ENCODE peak calls at places on chromosomes 12 and 14, in ten cellular contexts. One of them, this sample, is unnamed.

GRCh38 chr14:59829941-59830734 is 40.4 kb downstream of the RTN1 start:
- DNase-seq in ureter: no peak
- DNase-seq in lung: no peak
- DNase-seq in activated CD4-positive, alpha-beta T cell treated with anti-CD3 and anti-CD28 coated beads, Interleukin-2, amount 10 ng/mL, durations not matched to agents 7 days and 5 days: no peak
- DNase-seq in RPMI7951: no peak
- DNase-seq in fibroblast of villous mesenchyme: no peak
- DNase-seq in stimulated activated CD4-positive, alpha-beta T cell treated with anti-CD3 and anti-CD28 coated beads, TNF-alpha, amount 100 ng/mL, for 48 hours: no peak
- DNase-seq in nephron progenitor cell: no peak
- DNase-seq in naive thymus-derived CD8-positive, alpha-beta T cell: no peak
- DNase-seq in ACHN: no peak
- DNase-seq in this sample: no peak

GRCh38 chr12:78002878-78003277 is 172.2 kb downstream of the NAV3 start:
- DNase-seq in ureter: no peak
- DNase-seq in lung: no peak
- DNase-seq in activated CD4-positive, alpha-beta T cell treated with anti-CD3 and anti-CD28 coated beads, Interleukin-2, amount 10 ng/mL, durations not matched to agents 7 days and 5 days: no peak
- DNase-seq in RPMI7951: no peak
- DNase-seq in fibroblast of villous mesenchyme: peak; percentile 22
- DNase-seq in stimulated activated CD4-positive, alpha-beta T cell treated with anti-CD3 and anti-CD28 coated beads, TNF-alpha, amount 100 ng/mL, for 48 hours: no peak
- DNase-seq in nephron progenitor cell: no peak
- DNase-seq in naive thymus-derived CD8-positive, alpha-beta T cell: no peak
- DNase-seq in ACHN: no peak
- DNase-seq in this sample: no peak

GRCh38 chr14:102050625-102051024 is 36.2 kb downstream of the HSP90AA1 start:
- DNase-seq in ureter: no peak
- DNase-seq in lung: no peak
- DNase-seq in activated CD4-positive, alpha-beta T cell treated with anti-CD3 and anti-CD28 coated beads, Interleukin-2, amount 10 ng/mL, durations not matched to agents 7 days and 5 days: no peak
- DNase-seq in RPMI7951: no peak
- DNase-seq in fibroblast of villous mesenchyme: peak; percentile 65
- DNase-seq in stimulated activated CD4-positive, alpha-beta T cell treated with anti-CD3 and anti-CD28 coated beads, TNF-alpha, amount 100 ng/mL, for 48 hours: no peak
- DNase-seq in nephron progenitor cell: peak; percentile 42
- DNase-seq in naive thymus-derived CD8-positive, alpha-beta T cell: no peak
- DNase-seq in ACHN: no peak
- DNase-seq in this sample: peak; percentile 36

GRCh38 chr14:77275041-77275854 is 4.2 kb upstream of the NGB start:
- DNase-seq in ureter: no peak
- DNase-seq in lung: no peak
- DNase-seq in activated CD4-positive, alpha-beta T cell treated with anti-CD3 and anti-CD28 coated beads, Interleukin-2, amount 10 ng/mL, durations not matched to agents 7 days and 5 days: no peak
- DNase-seq in RPMI7951: no peak
- DNase-seq in fibroblast of villous mesenchyme: no peak
- DNase-seq in stimulated activated CD4-positive, alpha-beta T cell treated with anti-CD3 and anti-CD28 coated beads, TNF-alpha, amount 100 ng/mL, for 48 hours: no peak
- DNase-seq in nephron progenitor cell: no peak
- DNase-seq in naive thymus-derived CD8-positive, alpha-beta T cell: peak; percentile 13
- DNase-seq in ACHN: no peak
- DNase-seq in this sample: no peak

GRCh38 chr14:23147676-23148075 is 28.6 kb upstream of the CEBPE start:
- DNase-seq in ureter: no peak
- DNase-seq in lung: no peak
- DNase-seq in activated CD4-positive, alpha-beta T cell treated with anti-CD3 and anti-CD28 coated beads, Interleukin-2, amount 10 ng/mL, durations not matched to agents 7 days and 5 days: no peak
- DNase-seq in RPMI7951: peak; percentile 56
- DNase-seq in fibroblast of villous mesenchyme: no peak
- DNase-seq in stimulated activated CD4-positive, alpha-beta T cell treated with anti-CD3 and anti-CD28 coated beads, TNF-alpha, amount 100 ng/mL, for 48 hours: no peak
- DNase-seq in nephron progenitor cell: no peak
- DNase-seq in naive thymus-derived CD8-positive, alpha-beta T cell: no peak
- DNase-seq in ACHN: no peak
- DNase-seq in this sample: peak; percentile 37

GRCh38 chr14:100281286-100282082 is 24.8 kb downstream of the SLC25A29 start:
- DNase-seq in ureter: no peak
- DNase-seq in lung: peak; percentile 69
- DNase-seq in activated CD4-positive, alpha-beta T cell treated with anti-CD3 and anti-CD28 coated beads, Interleukin-2, amount 10 ng/mL, durations not matched to agents 7 days and 5 days: no peak
- DNase-seq in RPMI7951: no peak
- DNase-seq in fibroblast of villous mesenchyme: no peak
- DNase-seq in stimulated activated CD4-positive, alpha-beta T cell treated with anti-CD3 and anti-CD28 coated beads, TNF-alpha, amount 100 ng/mL, for 48 hours: no peak
- DNase-seq in nephron progenitor cell: no peak
- DNase-seq in naive thymus-derived CD8-positive, alpha-beta T cell: no peak
- DNase-seq in ACHN: no peak
- DNase-seq in this sample: no peak

GRCh38 chr12:89236748-89237428 is 115.4 kb downstream of the DUSP6 start:
- DNase-seq in ureter: no peak
- DNase-seq in lung: no peak
- DNase-seq in activated CD4-positive, alpha-beta T cell treated with anti-CD3 and anti-CD28 coated beads, Interleukin-2, amount 10 ng/mL, durations not matched to agents 7 days and 5 days: no peak
- DNase-seq in RPMI7951: no peak
- DNase-seq in fibroblast of villous mesenchyme: no peak
- DNase-seq in stimulated activated CD4-positive, alpha-beta T cell treated with anti-CD3 and anti-CD28 coated beads, TNF-alpha, amount 100 ng/mL, for 48 hours: no peak
- DNase-seq in nephron progenitor cell: no peak
- DNase-seq in naive thymus-derived CD8-positive, alpha-beta T cell: no peak
- DNase-seq in ACHN: no peak
- DNase-seq in this sample: peak; percentile 62

GRCh38 chr12:108307006-108307405 is 32.1 kb downstream of the CMKLR1 start:
- DNase-seq in ureter: no peak
- DNase-seq in lung: no peak
- DNase-seq in activated CD4-positive, alpha-beta T cell treated with anti-CD3 and anti-CD28 coated beads, Interleukin-2, amount 10 ng/mL, durations not matched to agents 7 days and 5 days: no peak
- DNase-seq in RPMI7951: peak; percentile 100
- DNase-seq in fibroblast of villous mesenchyme: peak; percentile 94
- DNase-seq in stimulated activated CD4-positive, alpha-beta T cell treated with anti-CD3 and anti-CD28 coated beads, TNF-alpha, amount 100 ng/mL, for 48 hours: no peak
- DNase-seq in nephron progenitor cell: no peak
- DNase-seq in naive thymus-derived CD8-positive, alpha-beta T cell: no peak
- DNase-seq in ACHN: peak; percentile 89
- DNase-seq in this sample: no peak

GRCh38 chr12:7354521-7354920 is 50.6 kb downstream of the ACSM4 start:
- DNase-seq in ureter: no peak
- DNase-seq in lung: no peak
- DNase-seq in activated CD4-positive, alpha-beta T cell treated with anti-CD3 and anti-CD28 coated beads, Interleukin-2, amount 10 ng/mL, durations not matched to agents 7 days and 5 days: no peak
- DNase-seq in RPMI7951: peak; percentile 64
- DNase-seq in fibroblast of villous mesenchyme: no peak
- DNase-seq in stimulated activated CD4-positive, alpha-beta T cell treated with anti-CD3 and anti-CD28 coated beads, TNF-alpha, amount 100 ng/mL, for 48 hours: no peak
- DNase-seq in nephron progenitor cell: no peak
- DNase-seq in naive thymus-derived CD8-positive, alpha-beta T cell: no peak
- DNase-seq in ACHN: no peak
- DNase-seq in this sample: no peak

GRCh38 chr12:113185180-113186032 is at the start of the genes DDX54 and RITA1:
- DNase-seq in ureter: peak; percentile 87
- DNase-seq in lung: peak; percentile 85
- DNase-seq in activated CD4-positive, alpha-beta T cell treated with anti-CD3 and anti-CD28 coated beads, Interleukin-2, amount 10 ng/mL, durations not matched to agents 7 days and 5 days: peak; percentile 74
- DNase-seq in RPMI7951: peak; percentile 68
- DNase-seq in fibroblast of villous mesenchyme: peak; percentile 78
- DNase-seq in stimulated activated CD4-positive, alpha-beta T cell treated with anti-CD3 and anti-CD28 coated beads, TNF-alpha, amount 100 ng/mL, for 48 hours: peak; percentile 67
- DNase-seq in nephron progenitor cell: peak; percentile 90
- DNase-seq in naive thymus-derived CD8-positive, alpha-beta T cell: peak; percentile 84
- DNase-seq in ACHN: peak; percentile 77
- DNase-seq in this sample: peak; percentile 63

GRCh38 chr14:68476965-68477455 is 315.9 kb downstream of the ZFP36L1 start:
- DNase-seq in ureter: no peak
- DNase-seq in lung: no peak
- DNase-seq in activated CD4-positive, alpha-beta T cell treated with anti-CD3 and anti-CD28 coated beads, Interleukin-2, amount 10 ng/mL, durations not matched to agents 7 days and 5 days: no peak
- DNase-seq in RPMI7951: peak; percentile 49
- DNase-seq in fibroblast of villous mesenchyme: no peak
- DNase-seq in stimulated activated CD4-positive, alpha-beta T cell treated with anti-CD3 and anti-CD28 coated beads, TNF-alpha, amount 100 ng/mL, for 48 hours: no peak
- DNase-seq in nephron progenitor cell: no peak
- DNase-seq in naive thymus-derived CD8-positive, alpha-beta T cell: no peak
- DNase-seq in ACHN: no peak
- DNase-seq in this sample: no peak

GRCh38 chr12:19546027-19546426 is 106.7 kb downstream of the AEBP2 start:
- DNase-seq in ureter: no peak
- DNase-seq in lung: no peak
- DNase-seq in activated CD4-positive, alpha-beta T cell treated with anti-CD3 and anti-CD28 coated beads, Interleukin-2, amount 10 ng/mL, durations not matched to agents 7 days and 5 days: no peak
- DNase-seq in RPMI7951: no peak
- DNase-seq in fibroblast of villous mesenchyme: peak; percentile 75
- DNase-seq in stimulated activated CD4-positive, alpha-beta T cell treated with anti-CD3 and anti-CD28 coated beads, TNF-alpha, amount 100 ng/mL, for 48 hours: no peak
- DNase-seq in nephron progenitor cell: no peak
- DNase-seq in naive thymus-derived CD8-positive, alpha-beta T cell: no peak
- DNase-seq in ACHN: no peak
- DNase-seq in this sample: peak; percentile 4

GRCh38 chr14:40630471-40630870 is 976.2 kb upstream of the LRFN5 start:
- DNase-seq in ureter: no peak
- DNase-seq in lung: no peak
- DNase-seq in activated CD4-positive, alpha-beta T cell treated with anti-CD3 and anti-CD28 coated beads, Interleukin-2, amount 10 ng/mL, durations not matched to agents 7 days and 5 days: no peak
- DNase-seq in RPMI7951: peak; percentile 5
- DNase-seq in fibroblast of villous mesenchyme: no peak
- DNase-seq in stimulated activated CD4-positive, alpha-beta T cell treated with anti-CD3 and anti-CD28 coated beads, TNF-alpha, amount 100 ng/mL, for 48 hours: no peak
- DNase-seq in nephron progenitor cell: no peak
- DNase-seq in naive thymus-derived CD8-positive, alpha-beta T cell: no peak
- DNase-seq in ACHN: no peak
- DNase-seq in this sample: no peak

GRCh38 chr12:66541446-66541845 is 137.4 kb downstream of the GRIP1 start:
- DNase-seq in ureter: no peak
- DNase-seq in lung: no peak
- DNase-seq in activated CD4-positive, alpha-beta T cell treated with anti-CD3 and anti-CD28 coated beads, Interleukin-2, amount 10 ng/mL, durations not matched to agents 7 days and 5 days: no peak
- DNase-seq in RPMI7951: no peak
- DNase-seq in fibroblast of villous mesenchyme: no peak
- DNase-seq in stimulated activated CD4-positive, alpha-beta T cell treated with anti-CD3 and anti-CD28 coated beads, TNF-alpha, amount 100 ng/mL, for 48 hours: no peak
- DNase-seq in nephron progenitor cell: no peak
- DNase-seq in naive thymus-derived CD8-positive, alpha-beta T cell: no peak
- DNase-seq in ACHN: no peak
- DNase-seq in this sample: no peak

GRCh38 chr14:78005325-78005724 is 164.8 kb upstream of the NRXN3 start:
- DNase-seq in ureter: no peak
- DNase-seq in lung: no peak
- DNase-seq in activated CD4-positive, alpha-beta T cell treated with anti-CD3 and anti-CD28 coated beads, Interleukin-2, amount 10 ng/mL, durations not matched to agents 7 days and 5 days: no peak
- DNase-seq in RPMI7951: peak; percentile 71
- DNase-seq in fibroblast of villous mesenchyme: no peak
- DNase-seq in stimulated activated CD4-positive, alpha-beta T cell treated with anti-CD3 and anti-CD28 coated beads, TNF-alpha, amount 100 ng/mL, for 48 hours: no peak
- DNase-seq in nephron progenitor cell: no peak
- DNase-seq in naive thymus-derived CD8-positive, alpha-beta T cell: no peak
- DNase-seq in ACHN: peak; percentile 14
- DNase-seq in this sample: no peak

GRCh38 chr14:36450550-36450949 is 69.5 kb downstream of the NKX2-1 start:
- DNase-seq in ureter: no peak
- DNase-seq in lung: no peak
- DNase-seq in activated CD4-positive, alpha-beta T cell treated with anti-CD3 and anti-CD28 coated beads, Interleukin-2, amount 10 ng/mL, durations not matched to agents 7 days and 5 days: no peak
- DNase-seq in RPMI7951: peak; percentile 3
- DNase-seq in fibroblast of villous mesenchyme: no peak
- DNase-seq in stimulated activated CD4-positive, alpha-beta T cell treated with anti-CD3 and anti-CD28 coated beads, TNF-alpha, amount 100 ng/mL, for 48 hours: no peak
- DNase-seq in nephron progenitor cell: no peak
- DNase-seq in naive thymus-derived CD8-positive, alpha-beta T cell: no peak
- DNase-seq in ACHN: no peak
- DNase-seq in this sample: no peak

GRCh38 chr14:103158688-103159087 is 35.4 kb downstream of the TNFAIP2 start:
- DNase-seq in ureter: no peak
- DNase-seq in lung: no peak
- DNase-seq in activated CD4-positive, alpha-beta T cell treated with anti-CD3 and anti-CD28 coated beads, Interleukin-2, amount 10 ng/mL, durations not matched to agents 7 days and 5 days: no peak
- DNase-seq in RPMI7951: no peak
- DNase-seq in fibroblast of villous mesenchyme: no peak
- DNase-seq in stimulated activated CD4-positive, alpha-beta T cell treated with anti-CD3 and anti-CD28 coated beads, TNF-alpha, amount 100 ng/mL, for 48 hours: no peak
- DNase-seq in nephron progenitor cell: no peak
- DNase-seq in naive thymus-derived CD8-positive, alpha-beta T cell: no peak
- DNase-seq in ACHN: no peak
- DNase-seq in this sample: peak; percentile 52

GRCh38 chr12:110561471-110562201 is 21.5 kb downstream of the PPTC7 start:
- DNase-seq in ureter: no peak
- DNase-seq in lung: no peak
- DNase-seq in activated CD4-positive, alpha-beta T cell treated with anti-CD3 and anti-CD28 coated beads, Interleukin-2, amount 10 ng/mL, durations not matched to agents 7 days and 5 days: no peak
- DNase-seq in RPMI7951: peak; percentile 56
- DNase-seq in fibroblast of villous mesenchyme: peak; percentile 23
- DNase-seq in stimulated activated CD4-positive, alpha-beta T cell treated with anti-CD3 and anti-CD28 coated beads, TNF-alpha, amount 100 ng/mL, for 48 hours: no peak
- DNase-seq in nephron progenitor cell: no peak
- DNase-seq in naive thymus-derived CD8-positive, alpha-beta T cell: no peak
- DNase-seq in ACHN: peak; percentile 96
- DNase-seq in this sample: no peak

GRCh38 chr14:74085047-74085637 is 386 bp downstream of the LIN52 start:
- DNase-seq in ureter: peak; percentile 48
- DNase-seq in lung: no peak
- DNase-seq in activated CD4-positive, alpha-beta T cell treated with anti-CD3 and anti-CD28 coated beads, Interleukin-2, amount 10 ng/mL, durations not matched to agents 7 days and 5 days: peak; percentile 11
- DNase-seq in RPMI7951: peak; percentile 53
- DNase-seq in fibroblast of villous mesenchyme: peak; percentile 37
- DNase-seq in stimulated activated CD4-positive, alpha-beta T cell treated with anti-CD3 and anti-CD28 coated beads, TNF-alpha, amount 100 ng/mL, for 48 hours: peak; percentile 13
- DNase-seq in nephron progenitor cell: peak; percentile 42
- DNase-seq in naive thymus-derived CD8-positive, alpha-beta T cell: no peak
- DNase-seq in ACHN: peak; percentile 51
- DNase-seq in this sample: no peak

GRCh38 chr14:100025111-100025510 is 40.1 kb upstream of the EVL start:
- DNase-seq in ureter: peak; percentile 50
- DNase-seq in lung: peak; percentile 38
- DNase-seq in activated CD4-positive, alpha-beta T cell treated with anti-CD3 and anti-CD28 coated beads, Interleukin-2, amount 10 ng/mL, durations not matched to agents 7 days and 5 days: peak; percentile 43
- DNase-seq in RPMI7951: peak; percentile 22
- DNase-seq in fibroblast of villous mesenchyme: peak; percentile 55
- DNase-seq in stimulated activated CD4-positive, alpha-beta T cell treated with anti-CD3 and anti-CD28 coated beads, TNF-alpha, amount 100 ng/mL, for 48 hours: no peak
- DNase-seq in nephron progenitor cell: no peak
- DNase-seq in naive thymus-derived CD8-positive, alpha-beta T cell: no peak
- DNase-seq in ACHN: peak; percentile 66
- DNase-seq in this sample: peak; percentile 34

This sample was measured in prostate gland.